ENCODE peak calls at places on chromosomes 7 and 10, in seven cellular contexts. J is transverse colon, S is heart right ventricle, X is lower leg skin, M is AG04449, Z is GM23338, K is PC-9. A is an unnamed sample.

GRCh38 chr7:132557489-132558044 is 18.7 kb downstream of the PLXNA4 start:
- DNase-seq in J (no peak), S (no peak), X (no peak), M (no peak), Z (peak; percentile 47), K (no peak), A (no peak)

GRCh38 chr10:44008917-44009620 is 360.4 kb upstream of the ZNF32 start:
- DNase-seq in J (no peak), S (no peak), X (no peak), M (no peak), Z (no peak), K (no peak), A (no peak)

GRCh38 chr10:70682920-70683600 is 10.8 kb downstream of the ADAMTS14 start:
- DNase-seq in J (no peak), S (no peak), X (no peak), M (no peak), Z (no peak), K (no peak), A (no peak)

GRCh38 chr7:85719981-85720963 is 533.4 kb upstream of the SEMA3D start:
- DNase-seq in J (no peak), S (no peak), X (no peak), M (no peak), Z (peak; percentile 16), K (no peak), A (peak; percentile 71)

GRCh38 chr10:87935290-87936141 is 72.1 kb downstream of the PTEN start:
- DNase-seq in J (no peak), S (no peak), X (no peak), M (no peak), Z (no peak), K (no peak), A (no peak)

GRCh38 chr7:51428226-51428887 is 111.7 kb upstream of the COBL start:
- DNase-seq in J (peak; percentile 13), S (no peak), X (no peak), M (no peak), Z (peak; percentile 61), K (peak; percentile 53), A (no peak)

GRCh38 chr10:135601-136464 is 578 bp downstream of the ZMYND11 start:
- DNase-seq in J (peak; percentile 76), S (peak; percentile 75), X (peak; percentile 94), M (no peak), Z (peak; percentile 69), K (peak; percentile 48), A (no peak)

GRCh38 chr10:109591631-109592030 is 331.7 kb downstream of the XPNPEP1 start:
- DNase-seq in J (no peak), S (no peak), X (no peak), M (no peak), Z (no peak), K (no peak), A (no peak)

GRCh38 chr10:107618461-107619093 is 454.1 kb upstream of the SORCS1 start:
- DNase-seq in J (no peak), S (no peak), X (no peak), M (peak; percentile 10), Z (no peak), K (no peak), A (peak; percentile 13)

GRCh38 chr7:66353547-66353946 is 148.4 kb downstream of the TPST1 start:
- DNase-seq in J (no peak), S (no peak), X (peak; percentile 80), M (no peak), Z (no peak), K (no peak), A (no peak)

GRCh38 chr7:155001756-155002410 is 1.0 kb downstream of the PAXIP1 start:
- DNase-seq in J (no peak), S (no peak), X (no peak), M (no peak), Z (no peak), K (peak; percentile 6), A (no peak)

GRCh38 chr7:84529480-84530205 is 335.1 kb upstream of the SEMA3A start:
- DNase-seq in J (no peak), S (no peak), X (no peak), M (no peak), Z (no peak), K (peak; percentile 63), A (peak; percentile 72)

GRCh38 chr10:117112220-117112619 is 25.9 kb downstream of the VAX1 start:
- DNase-seq in J (no peak), S (no peak), X (no peak), M (no peak), Z (peak; percentile 33), K (no peak), A (no peak)

GRCh38 chr10:55232553-55232952 is 431.5 kb upstream of the PCDH15 start:
- DNase-seq in J (no peak), S (no peak), X (no peak), M (no peak), Z (peak; percentile 2), K (no peak), A (no peak)

GRCh38 chr10:77911535-77912123 is 14.9 kb downstream of the DLG5 start:
- DNase-seq in J (no peak), S (no peak), X (no peak), M (no peak), Z (no peak), K (peak; percentile 82), A (no peak)

GRCh38 chr10:132521466-132522102 is 16.0 kb upstream of the INPP5A start:
- DNase-seq in J (peak; percentile 6), S (peak; percentile 3), X (peak; percentile 52), M (no peak), Z (no peak), K (no peak), A (no peak)

GRCh38 chr10:115706482-115707076 is 566.4 kb downstream of the GFRA1 start:
- DNase-seq in J (no peak), S (no peak), X (no peak), M (no peak), Z (peak; percentile 61), K (no peak), A (no peak)

DNA sequence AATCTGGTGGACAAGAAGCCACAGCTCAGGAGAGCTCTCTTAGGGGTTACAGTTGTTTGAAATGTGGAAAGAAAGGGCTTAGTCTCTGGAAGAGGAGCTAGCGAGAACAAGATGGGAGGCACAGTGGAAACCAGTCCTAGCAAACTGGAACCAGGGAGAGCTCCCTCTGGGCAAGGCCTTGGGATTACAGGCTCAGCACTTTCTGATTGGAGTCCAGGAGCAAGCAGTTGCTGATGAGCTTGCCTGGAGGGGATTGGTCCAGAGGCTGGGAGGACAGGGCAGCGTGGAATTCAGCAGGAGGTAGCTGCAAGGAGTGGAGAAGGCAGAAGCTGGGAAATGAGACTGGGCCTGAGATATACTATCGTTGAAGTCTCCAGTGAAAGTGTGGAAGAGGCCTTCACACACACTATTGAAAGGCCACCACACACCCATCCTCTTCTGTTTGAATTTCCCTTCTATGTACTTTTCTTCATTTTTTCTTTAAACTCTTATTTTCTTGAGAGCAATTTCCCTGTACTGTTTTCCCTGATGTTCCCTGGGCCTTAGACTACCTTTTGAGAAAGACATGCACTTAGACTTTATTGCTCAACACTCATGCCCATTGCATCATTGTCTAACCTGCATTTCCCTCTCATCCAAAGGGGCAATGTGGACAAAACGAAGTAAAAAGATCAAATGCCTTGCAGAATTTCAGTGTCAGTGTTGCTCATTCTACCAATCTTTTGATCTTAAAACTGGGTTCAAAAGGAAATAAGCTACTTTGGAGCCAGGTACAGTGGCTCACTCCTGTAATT is 57.8 kb upstream of the LANCL2 start:
- DNase-seq in J (no peak), S (no peak), X (no peak), M (no peak), Z (peak; percentile 51), K (no peak), A (no peak)
- TF ChIP-seq CTCF in J (no peak), S (no peak), X (no peak), M (no peak), Z (peak; percentile 33), K (no peak), A (peak; percentile 27)

DNA sequence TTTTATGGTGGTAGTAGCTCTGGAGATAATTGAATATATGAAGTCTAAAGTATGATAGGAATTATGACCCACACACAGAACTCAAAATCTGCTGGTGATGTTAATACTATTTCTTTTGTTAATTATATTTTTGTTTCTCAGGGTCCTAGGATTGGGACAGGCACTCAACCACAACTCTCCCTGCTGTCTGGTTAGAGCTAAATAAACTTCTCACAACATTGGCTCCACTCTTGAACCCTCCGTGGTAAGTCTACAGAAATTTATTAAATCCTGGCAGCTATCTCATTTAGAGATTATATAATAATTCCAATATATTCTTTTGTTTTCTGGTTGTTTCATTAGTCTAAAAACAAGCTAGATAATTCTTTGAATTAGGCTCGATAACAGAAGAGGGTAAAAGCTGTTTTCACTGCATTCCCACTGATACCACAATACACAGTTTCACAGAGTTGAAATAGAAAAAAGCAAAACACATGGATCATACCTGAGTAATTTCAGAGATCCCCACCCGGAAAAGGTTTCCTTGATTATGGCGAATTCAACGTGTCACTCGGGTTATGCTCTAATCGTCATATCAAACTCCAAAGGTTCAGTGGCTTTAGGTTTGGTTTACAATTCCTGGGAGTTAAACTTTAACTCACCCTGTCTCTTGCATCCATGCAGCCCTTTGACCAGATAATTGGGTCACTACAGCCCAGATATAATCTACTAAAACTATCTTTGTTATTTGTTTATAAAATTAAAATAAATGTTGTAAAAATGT is at the start of gene A1CF:
- DNase-seq in J (peak; percentile 25), S (no peak), X (no peak), M (no peak), Z (no peak), K (no peak), A (no peak)
- H3K4me3 ChIP-seq in J (peak within 1 kb of the TSS; percentile 28), S (no peak within 1 kb of the TSS), X (no peak within 1 kb of the TSS), M (no peak within 1 kb of the TSS), Z (no peak within 1 kb of the TSS), K (no peak within 1 kb of the TSS), A (no peak within 1 kb of the TSS)

DNA sequence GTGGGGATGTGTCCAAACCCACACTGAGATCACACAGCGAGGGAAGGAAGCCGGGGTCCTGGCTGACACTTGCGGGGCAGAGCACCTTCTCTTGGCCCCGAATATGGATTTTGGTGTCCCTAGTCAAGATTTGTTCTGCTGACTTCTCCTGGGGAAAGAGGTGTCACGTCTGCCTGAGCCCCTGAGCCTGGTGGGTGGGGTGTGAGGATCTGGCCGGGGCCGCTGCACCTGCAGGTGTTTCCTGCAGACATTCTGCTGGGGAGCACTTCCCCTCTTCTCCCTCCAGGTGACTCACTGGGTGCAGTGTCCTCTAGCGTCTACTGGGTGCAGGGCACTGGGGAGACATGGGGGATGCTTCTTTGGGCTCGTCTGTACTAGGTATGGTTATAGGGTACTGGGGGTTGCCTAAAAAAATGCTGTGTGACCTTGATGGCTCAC is 99.2 kb downstream of the GRK5 start:
- DNase-seq in J (peak; percentile 76), S (no peak), X (no peak), M (no peak), Z (no peak), K (peak; percentile 40), A (no peak)
- TF ChIP-seq CTCF in J (peak; percentile 23), S (peak; percentile 7), X (no peak), M (peak; percentile 1), Z (no peak), K (peak; percentile 42), A (peak; percentile 44)

GRCh38 chr7:27147211-27148030 is at the start of gene HOXA6:
- DNase-seq in J (peak; percentile 81), S (no peak), X (peak; percentile 92), M (no peak), Z (peak; percentile 41), K (peak; percentile 36), A (no peak)
- H3K4me3 ChIP-seq in J (peak within 1 kb of the TSS; percentile 73), S (peak within 1 kb of the TSS; percentile 29), X (peak within 1 kb of the TSS; percentile 13), M (peak within 1 kb of the TSS; percentile 33), Z (peak within 1 kb of the TSS; percentile 43), K (peak within 1 kb of the TSS; percentile 35), A (no peak within 1 kb of the TSS)

A was measured in retinal pigment epithelial cell.